ENCODE peak calls at places on chromosomes 3 and 15, in four cellular contexts. X is CD8-positive, alpha-beta T cell; S is tibial nerve; N is nucleus accumbens. A is an unnamed sample.
A peak's percentile ranks its signal among the peaks of the same experiment; 100 is the strongest.

GRCh38 chr15:71237456-71238188 is 122.4 kb downstream of the THSD4 start:
- DNase-seq in N (no peak), S (no peak), X (no peak), A (no peak)

GRCh38 chr3:160739079-160739478 is 17.0 kb upstream of the PPM1L start:
- DNase-seq in N (no peak), S (no peak), X (no peak), A (no peak)

GRCh38 chr15:63414474-63415201 is 33.0 kb upstream of the CA12 start:
- DNase-seq in N (no peak), S (no peak), X (no peak), A (no peak)

GRCh38 chr3:146334151-146334550 is 83.2 kb upstream of the PLSCR4 start:
- DNase-seq in X (no peak), S (no peak), N (no peak), A (no peak)

GRCh38 chr3:98735761-98736269 is 27.3 kb upstream of the ST3GAL6 start:
- DNase-seq in N (no peak), X (no peak), S (no peak), A (no peak)

GRCh38 chr3:130014526-130014925 is 40.0 kb downstream of the TRH start:
- DNase-seq in X (no peak), S (no peak), N (no peak), A (no peak)

GRCh38 chr3:125116311-125117069 is 60.7 kb upstream of the HEG1 start:
- DNase-seq in S (no peak), X (no peak), N (no peak), A (no peak)

GRCh38 chr3:133426721-133427120 is 26.9 kb downstream of the BFSP2 start:
- DNase-seq in X (no peak), S (no peak), N (no peak), A (no peak)

GRCh38 chr15:95875141-95875643 is 455.3 kb upstream of the NR2F2 start:
- DNase-seq in X (no peak), N (no peak), S (no peak), A (no peak)

GRCh38 chr3:29758108-29759020 is 477.5 kb downstream of the RBMS3 start:
- DNase-seq in N (no peak), X (no peak), S (no peak), A (no peak)

GRCh38 chr3:120561251-120562045 is 34.7 kb upstream of the NDUFB4 start:
- DNase-seq in X (peak; percentile 38), N (no peak), S (peak; percentile 58), A (peak; percentile 47)

GRCh38 chr3:7112523-7113056 is 251.7 kb downstream of the GRM7 start:
- DNase-seq in N (no peak), X (no peak), S (no peak), A (no peak)

GRCh38 chr15:74170083-74170844 is 3.2 kb upstream of the ISLR start:
- DNase-seq in X (no peak), N (no peak), S (no peak), A (no peak)

GRCh38 chr3:52468336-52468735 is 12.9 kb downstream of the NISCH start:
- DNase-seq in X (no peak), N (no peak), S (no peak), A (no peak)

GRCh38 chr3:62558549-62559112 is 185.3 kb upstream of the FEZF2 start:
- DNase-seq in S (no peak), X (no peak), N (no peak), A (no peak)

GRCh38 chr3:177523991-177524438 is 326.7 kb upstream of the TBL1XR1 start:
- DNase-seq in N (no peak), S (no peak), X (no peak), A (no peak)

GRCh38 chr15:83108266-83109219 is 1.1 kb downstream of the TM6SF1 start:
- DNase-seq in S (no peak), N (peak; percentile 17), X (no peak), A (no peak)

GRCh38 chr15:77266708-77267387 is 153.1 kb downstream of the PEAK1 start:
- DNase-seq in X (no peak), N (no peak), S (no peak), A (no peak)

GRCh38 chr15:63983071-63983711 is 63.1 kb downstream of the DAPK2 start:
- DNase-seq in S (no peak), X (no peak), N (no peak), A (no peak)

GRCh38 chr3:106281231-106281630 is 412.4 kb upstream of the CBLB start:
- DNase-seq in S (no peak), N (no peak), X (no peak), A (no peak)

GRCh38 chr3:194586839-194587238 is 46.4 kb downstream of the TMEM44 start:
- DNase-seq in S (no peak), X (no peak), N (no peak), A (no peak)

GRCh38 chr15:36887214-36888017 is 212.9 kb downstream of the MEIS2 start:
- DNase-seq in S (no peak), N (no peak), X (no peak), A (no peak)

GRCh38 chr15:90213123-90213817 is 12.1 kb downstream of the SEMA4B start:
- DNase-seq in N (no peak), S (no peak), X (no peak), A (no peak)

GRCh38 chr3:185347392-185347791 is 15.5 kb upstream of the MAP3K13 start:
- DNase-seq in X (no peak), N (no peak), S (no peak), A (no peak)

GRCh38 chr15:70505411-70505919 is 257.9 kb downstream of the UACA start:
- DNase-seq in S (no peak), X (no peak), N (no peak), A (no peak)

GRCh38 chr3:197424674-197425484 is 126.5 kb upstream of the DLG1 start:
- DNase-seq in X (no peak), N (no peak), S (no peak), A (no peak)

GRCh38 chr3:160704006-160704405 is 27.0 kb downstream of the ARL14 start:
- DNase-seq in X (no peak), N (no peak), S (no peak), A (no peak)

GRCh38 chr3:123766195-123767019 is 117.7 kb downstream of the MYLK start:
- DNase-seq in S (no peak), X (no peak), N (no peak), A (no peak)

GRCh38 chr15:31384568-31384967 is 57.9 kb downstream of the KLF13 start:
- DNase-seq in S (no peak), X (no peak), N (no peak), A (no peak)

GRCh38 chr3:188061133-188061532 is 92.8 kb upstream of the LPP start:
- DNase-seq in X (no peak), N (no peak), S (no peak), A (peak; percentile 43)

GRCh38 chr15:85858586-85859375 is 64.1 kb upstream of the KLHL25 start:
- DNase-seq in N (peak; percentile 10), X (peak; percentile 54), S (no peak), A (peak; percentile 60)